ENCODE peak calls at places on chromosomes 5 and 9, in four cellular contexts. C is hepatocyte, X is amniotic stem cell, H is H9. D is an unnamed sample.

GRCh38 chr5:39892708-39893107 is 467.9 kb upstream of the DAB2 start:
- DNase-seq in C (no peak), X (no peak), H (no peak), D (no peak)

GRCh38 chr5:399296-400281 is 43.4 kb upstream of the EXOC3 start:
- DNase-seq in C (peak), X (peak), H (peak), D (no peak)

GRCh38 chr5:108747111-108748009 is at the start of gene FER:
- DNase-seq in C (peak), X (peak), H (no peak), D (peak)

GRCh38 chr9:97895695-97896332 is 26.5 kb downstream of the TRMO start:
- DNase-seq in C (no peak), X (no peak), H (peak), D (no peak)

GRCh38 chr5:16737620-16738364 is 121.0 kb upstream of the RETREG1 start:
- DNase-seq in C (peak), X (no peak), H (peak), D (no peak)

GRCh38 chr9:9914174-9914573 is 698.6 kb downstream of the PTPRD start:
- DNase-seq in C (no peak), X (no peak), H (peak), D (no peak)

GRCh38 chr9:93082841-93083411 is 13.1 kb upstream of the CARD19 start:
- DNase-seq in C (peak), X (no peak), H (no peak), D (no peak)

GRCh38 chr9:20611751-20612287 is 10.5 kb downstream of the MLLT3 start:
- DNase-seq in C (peak), X (no peak), H (no peak), D (no peak)

GRCh38 chr5:78779771-78780616 is 131.4 kb upstream of the LHFPL2 start:
- DNase-seq in C (no peak), X (no peak), H (no peak), D (no peak)

GRCh38 chr9:133810556-133811195 is 72.5 kb upstream of the SARDH start:
- DNase-seq in C (no peak), X (no peak), H (no peak), D (no peak)

GRCh38 chr5:113204525-113205161 is 228.0 kb downstream of the DCP2 start:
- DNase-seq in C (no peak), X (no peak), H (no peak), D (no peak)

GRCh38 chr9:133224762-133225161 is 15.7 kb upstream of the OBP2B start:
- DNase-seq in C (no peak), X (no peak), H (peak), D (no peak)

GRCh38 chr9:87547665-87548064 is 50.0 kb downstream of the DAPK1 start:
- DNase-seq in C (peak), X (no peak), H (no peak), D (no peak)

GRCh38 chr5:139660105-139660915 is 12.2 kb downstream of the CXXC5 start:
- DNase-seq in C (no peak), X (no peak), H (no peak), D (peak)

GRCh38 chr5:52024363-52024762 is 641.1 kb downstream of the ISL1 start:
- DNase-seq in C (peak), X (no peak), H (no peak), D (no peak)

D was measured in SW 1271.